ENCODE peak calls at places on chromosome 15, in eight cellular contexts. A, O, Q, S, U, L, P and F are unnamed samples.

GRCh38 chr15:34855893-34856292 is 60.5 kb upstream of the ACTC1 start:
- DNase-seq in S (no peak), L (no peak), U (no peak), O (no peak), Q (no peak), A (no peak), P (no peak), F (no peak)

GRCh38 chr15:78638658-78639314 is 2.2 kb downstream of the CHRNB4 start:
- DNase-seq in S (peak; percentile 90), O (peak; percentile 52), L (no peak), A (peak; percentile 60), P (no peak), Q (peak; percentile 83), U (no peak), F (peak; percentile 39)

GRCh38 chr15:62417444-62417843 is 252.4 kb upstream of the C2CD4B start:
- DNase-seq in S (no peak), P (no peak), L (no peak), A (no peak), O (no peak), Q (no peak), U (no peak), F (no peak)

GRCh38 chr15:41494190-41494921 is 682 bp downstream of the ITPKA start:
- DNase-seq in O (peak; percentile 74), U (no peak), S (peak; percentile 33), L (no peak), Q (peak; percentile 54), A (peak; percentile 46), P (peak; percentile 61), F (peak; percentile 51)

GRCh38 chr15:93179072-93179471 is 90.1 kb upstream of the RGMA start:
- DNase-seq in U (no peak), Q (no peak), S (no peak), L (no peak), O (no peak), A (no peak), P (no peak), F (no peak)

GRCh38 chr15:23687143-23687470 is at the start of gene NDN:
- DNase-seq in U (no peak), S (peak; percentile 50), P (peak; percentile 74), O (no peak), A (peak; percentile 2), L (no peak), Q (peak; percentile 72), F (no peak)

GRCh38 chr15:71106802-71107500 is 8.3 kb upstream of the THSD4 start:
- DNase-seq in Q (no peak), S (no peak), O (no peak), P (no peak), L (no peak), A (no peak), U (no peak), F (no peak)

GRCh38 chr15:47987461-47987860 is 133.3 kb upstream of the SLC24A5 start:
- DNase-seq in L (no peak), Q (no peak), U (no peak), S (no peak), O (no peak), A (no peak), P (no peak), F (no peak)

GRCh38 chr15:68023307-68024101 is 30.6 kb upstream of the PIAS1 start:
- DNase-seq in A (no peak), S (no peak), U (no peak), Q (no peak), O (no peak), L (no peak), P (no peak), F (no peak)

GRCh38 chr15:99493461-99493860 is 72.3 kb upstream of the MEF2A start:
- DNase-seq in L (no peak), U (no peak), A (no peak), P (no peak), Q (no peak), S (no peak), O (no peak), F (no peak)

GRCh38 chr15:62137216-62137884 is 27.7 kb downstream of the C2CD4B start:
- DNase-seq in Q (no peak), S (no peak), O (no peak), P (no peak), A (no peak), L (no peak), U (no peak), F (no peak)

GRCh38 chr15:49441816-49442215 is 18.8 kb downstream of the FGF7 start:
- DNase-seq in A (no peak), U (no peak), S (no peak), P (no peak), O (no peak), L (no peak), Q (no peak), F (no peak)

GRCh38 chr15:40463886-40464545 is 6.8 kb upstream of the CHST14 start:
- DNase-seq in Q (no peak), L (no peak), O (no peak), P (no peak), U (no peak), S (no peak), A (no peak), F (no peak)

GRCh38 chr15:40439461-40440299 is 1.1 kb upstream of the BAHD1 start:
- DNase-seq in U (no peak), Q (no peak), O (peak; percentile 61), P (peak; percentile 73), L (no peak), S (no peak), A (no peak), F (peak; percentile 26)

GRCh38 chr15:31498756-31499155 is 172.1 kb downstream of the KLF13 start:
- DNase-seq in L (no peak), Q (no peak), P (no peak), S (no peak), U (no peak), A (no peak), O (no peak), F (no peak)

GRCh38 chr15:70493787-70494514 is 269.4 kb downstream of the UACA start:
- DNase-seq in A (no peak), S (no peak), P (peak; percentile 20), U (no peak), L (no peak), Q (no peak), O (no peak), F (no peak)

GRCh38 chr15:25177955-25178801 is 223.4 kb downstream of the SNRPN start:
- DNase-seq in O (peak; percentile 18), P (peak; percentile 28), A (no peak), S (no peak), L (no peak), Q (peak; percentile 31), U (no peak), F (no peak)

GRCh38 chr15:28125673-28126651 is 26.8 kb upstream of the OCA2 start:
- DNase-seq in U (no peak), L (no peak), P (peak; percentile 7), A (no peak), S (peak; percentile 35), O (no peak), Q (no peak), F (no peak)

GRCh38 chr15:98120561-98120960 is 160.1 kb downstream of the ARRDC4 start:
- DNase-seq in A (no peak), Q (no peak), L (no peak), O (no peak), U (no peak), P (no peak), S (no peak), F (no peak)

GRCh38 chr15:66815322-66815721 is 113.3 kb downstream of the SMAD6 start:
- DNase-seq in U (no peak), L (no peak), Q (no peak), P (no peak), S (no peak), A (no peak), O (no peak), F (no peak)

GRCh38 chr15:37891754-37892368 is 42.6 kb upstream of the TMCO5A start:
- DNase-seq in O (no peak), P (no peak), U (no peak), A (no peak), Q (no peak), L (no peak), S (no peak), F (no peak)

GRCh38 chr15:92638709-92639365 is 16.7 kb downstream of the FAM174B start:
- DNase-seq in S (no peak), P (no peak), Q (no peak), U (no peak), O (no peak), A (no peak), L (no peak), F (no peak)

GRCh38 chr15:91017716-91018115 is 4.7 kb downstream of the VPS33B start:
- DNase-seq in P (no peak), O (no peak), L (no peak), U (no peak), Q (no peak), A (no peak), S (no peak), F (no peak)

GRCh38 chr15:92601940-92602593 is 53.5 kb downstream of the FAM174B start:
- DNase-seq in P (no peak), S (no peak), Q (no peak), A (no peak), U (no peak), L (no peak), O (no peak), F (no peak)

GRCh38 chr15:51363391-51363790 is 21.9 kb downstream of the GLDN start:
- DNase-seq in U (no peak), Q (no peak), O (no peak), P (no peak), L (no peak), S (no peak), A (no peak), F (no peak)

GRCh38 chr15:76987896-76988860 is 6.7 kb upstream of the PSTPIP1 start:
- DNase-seq in L (no peak), U (no peak), Q (no peak), P (peak; percentile 81), O (peak; percentile 83), S (no peak), A (peak; percentile 60), F (no peak)

GRCh38 chr15:39556461-39556860 is 24.4 kb upstream of the THBS1 start:
- DNase-seq in S (no peak), Q (no peak), L (no peak), U (no peak), A (no peak), P (no peak), O (no peak), F (no peak)

GRCh38 chr15:67148196-67148701 is 82.8 kb downstream of the SMAD3 start:
- DNase-seq in A (no peak), O (peak; percentile 31), L (no peak), P (no peak), U (no peak), Q (no peak), S (no peak), F (no peak)

GRCh38 chr15:85479071-85479647 is 98.8 kb downstream of the AKAP13 start:
- DNase-seq in Q (no peak), L (no peak), A (no peak), U (no peak), S (no peak), P (no peak), O (no peak), F (no peak)